ENCODE peak calls at places on chromosomes 4 and X, in five cellular contexts. One of them, this sample, is unnamed.

GRCh38 chrX:44305921-44306320 is 37.6 kb downstream of the EFHC2 start:
- DNase-seq in astrocyte of the spinal cord: no peak
- DNase-seq in GM06990: no peak
- DNase-seq in OCI-LY7: no peak
- DNase-seq in foreskin fibroblast: no peak
- DNase-seq in this sample: no peak

GRCh38 chr4:33649015-33649414 is 2595.3 kb downstream of the ARAP2 start:
- DNase-seq in astrocyte of the spinal cord: peak
- DNase-seq in foreskin fibroblast: peak
- DNase-seq in OCI-LY7: no peak
- DNase-seq in GM06990: no peak
- DNase-seq in this sample: no peak

GRCh38 chr4:69859140-69859539 is 805 bp downstream of the SULT1E1 start:
- DNase-seq in foreskin fibroblast: no peak
- DNase-seq in GM06990: no peak
- DNase-seq in astrocyte of the spinal cord: no peak
- DNase-seq in OCI-LY7: no peak
- DNase-seq in this sample: no peak

GRCh38 chrX:150575415-150575814 is 7.0 kb downstream of the MTM1 start:
- DNase-seq in GM06990: no peak
- DNase-seq in astrocyte of the spinal cord: no peak
- DNase-seq in foreskin fibroblast: peak
- DNase-seq in OCI-LY7: no peak
- DNase-seq in this sample: no peak

GRCh38 chrX:100829730-100830129 is 9.5 kb downstream of the CSTF2 start:
- DNase-seq in OCI-LY7: no peak
- DNase-seq in GM06990: peak
- DNase-seq in foreskin fibroblast: peak
- DNase-seq in astrocyte of the spinal cord: peak
- DNase-seq in this sample: peak

GRCh38 chr4:10781805-10782204 is 97.2 kb upstream of the CLNK start:
- DNase-seq in astrocyte of the spinal cord: no peak
- DNase-seq in foreskin fibroblast: no peak
- DNase-seq in OCI-LY7: no peak
- DNase-seq in GM06990: peak
- DNase-seq in this sample: peak

GRCh38 chr4:125520258-125520990 is 205.7 kb downstream of the FAT4 start:
- DNase-seq in foreskin fibroblast: peak
- DNase-seq in astrocyte of the spinal cord: peak
- DNase-seq in OCI-LY7: no peak
- DNase-seq in GM06990: no peak
- DNase-seq in this sample: no peak

GRCh38 chr4:10504510-10504909 is 47.3 kb upstream of the ZNF518B start:
- DNase-seq in GM06990: no peak
- DNase-seq in foreskin fibroblast: no peak
- DNase-seq in OCI-LY7: no peak
- DNase-seq in astrocyte of the spinal cord: no peak
- DNase-seq in this sample: no peak

GRCh38 chr4:176270669-176271068 is 1.6 kb upstream of the ASB5 start:
- DNase-seq in foreskin fibroblast: peak
- DNase-seq in GM06990: no peak
- DNase-seq in OCI-LY7: no peak
- DNase-seq in astrocyte of the spinal cord: peak
- DNase-seq in this sample: no peak

GRCh38 chr4:102959503-102959902 is 60.0 kb downstream of the SLC9B1 start:
- DNase-seq in OCI-LY7: no peak
- DNase-seq in GM06990: no peak
- DNase-seq in astrocyte of the spinal cord: no peak
- DNase-seq in foreskin fibroblast: no peak
- DNase-seq in this sample: no peak

GRCh38 chrX:133185938-133186337 is 32.2 kb downstream of the TFDP3 start:
- DNase-seq in GM06990: no peak
- DNase-seq in OCI-LY7: no peak
- DNase-seq in astrocyte of the spinal cord: no peak
- DNase-seq in foreskin fibroblast: no peak
- DNase-seq in this sample: no peak

GRCh38 chrX:48278958-48279357 is 23.8 kb downstream of the SSX1 start:
- DNase-seq in OCI-LY7: peak
- DNase-seq in GM06990: no peak
- DNase-seq in foreskin fibroblast: peak
- DNase-seq in astrocyte of the spinal cord: no peak
- DNase-seq in this sample: no peak

GRCh38 chr4:139922625-139923024 is 231.4 kb downstream of the MAML3 start:
- DNase-seq in GM06990: no peak
- DNase-seq in astrocyte of the spinal cord: peak
- DNase-seq in foreskin fibroblast: peak
- DNase-seq in OCI-LY7: no peak
- DNase-seq in this sample: no peak

GRCh38 chr4:7812921-7813320 is 126.7 kb downstream of the AFAP1 start:
- DNase-seq in OCI-LY7: no peak
- DNase-seq in GM06990: no peak
- DNase-seq in astrocyte of the spinal cord: no peak
- DNase-seq in foreskin fibroblast: no peak
- DNase-seq in this sample: no peak

GRCh38 chr4:21811576-21811975 is 137.0 kb downstream of the KCNIP4 start:
- DNase-seq in foreskin fibroblast: peak
- DNase-seq in astrocyte of the spinal cord: no peak
- DNase-seq in OCI-LY7: no peak
- DNase-seq in GM06990: no peak
- DNase-seq in this sample: no peak

GRCh38 chr4:47160095-47160494 is 128.7 kb downstream of the GABRB1 start:
- DNase-seq in GM06990: no peak
- DNase-seq in OCI-LY7: no peak
- DNase-seq in foreskin fibroblast: no peak
- DNase-seq in astrocyte of the spinal cord: no peak
- DNase-seq in this sample: no peak

GRCh38 chrX:47143894-47144625 is 442 bp downstream of the NDUFB11 start:
- DNase-seq in GM06990: no peak
- DNase-seq in OCI-LY7: no peak
- DNase-seq in foreskin fibroblast: peak
- DNase-seq in astrocyte of the spinal cord: peak
- DNase-seq in this sample: peak

DNA sequence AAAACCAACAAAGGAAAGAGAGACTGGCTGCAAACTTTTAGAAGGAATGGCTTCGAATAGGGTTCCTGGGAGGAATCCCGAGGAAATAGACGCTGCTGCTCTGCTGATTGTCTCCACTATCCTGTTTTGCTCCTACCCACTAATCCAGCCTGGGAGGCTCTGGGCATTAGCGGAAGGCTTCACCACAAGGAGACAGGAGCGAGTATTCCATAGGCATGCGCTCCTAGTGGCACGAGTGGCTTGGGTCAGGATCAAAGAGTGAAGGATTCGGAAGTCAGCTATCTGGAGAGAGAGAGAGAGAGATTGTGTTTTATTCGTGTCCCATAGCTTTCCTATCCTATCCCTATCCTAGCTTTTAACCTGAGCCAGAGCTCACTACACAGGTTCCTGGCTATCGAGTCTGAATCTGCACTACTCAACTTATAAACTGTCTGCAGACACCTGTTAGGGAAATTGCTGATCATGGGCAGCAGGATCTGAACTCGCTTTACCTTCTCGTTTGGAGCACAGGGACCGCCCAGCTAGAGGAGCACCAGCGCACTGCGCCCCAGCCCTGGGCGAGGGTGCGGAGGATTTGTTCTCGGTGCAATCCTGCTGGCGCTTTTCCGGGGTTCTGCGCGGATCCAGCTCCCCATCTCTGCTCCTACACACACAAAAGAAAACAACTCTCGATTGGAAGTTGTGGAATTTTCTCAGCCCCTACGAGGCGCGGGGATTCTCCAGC is 740 bp upstream of the NPY2R start:
- DNase-seq in foreskin fibroblast: peak
- DNase-seq in astrocyte of the spinal cord: peak
- DNase-seq in GM06990: peak
- DNase-seq in OCI-LY7: no peak
- DNase-seq in this sample: no peak
- TF ChIP-seq CTCF in foreskin fibroblast: no peak
- TF ChIP-seq CTCF in astrocyte of the spinal cord: peak
- TF ChIP-seq CTCF in GM06990: no peak
- TF ChIP-seq CTCF in OCI-LY7: no peak
- TF ChIP-seq CTCF in this sample: no peak

GRCh38 chr4:161949941-161950725 is 213.7 kb downstream of the FSTL5 start:
- DNase-seq in GM06990: no peak
- DNase-seq in OCI-LY7: no peak
- DNase-seq in foreskin fibroblast: peak
- DNase-seq in astrocyte of the spinal cord: peak
- DNase-seq in this sample: no peak

GRCh38 chr4:161948026-161948770 is 215.6 kb downstream of the FSTL5 start:
- DNase-seq in GM06990: no peak
- DNase-seq in astrocyte of the spinal cord: no peak
- DNase-seq in foreskin fibroblast: no peak
- DNase-seq in OCI-LY7: no peak
- DNase-seq in this sample: no peak

DNA sequence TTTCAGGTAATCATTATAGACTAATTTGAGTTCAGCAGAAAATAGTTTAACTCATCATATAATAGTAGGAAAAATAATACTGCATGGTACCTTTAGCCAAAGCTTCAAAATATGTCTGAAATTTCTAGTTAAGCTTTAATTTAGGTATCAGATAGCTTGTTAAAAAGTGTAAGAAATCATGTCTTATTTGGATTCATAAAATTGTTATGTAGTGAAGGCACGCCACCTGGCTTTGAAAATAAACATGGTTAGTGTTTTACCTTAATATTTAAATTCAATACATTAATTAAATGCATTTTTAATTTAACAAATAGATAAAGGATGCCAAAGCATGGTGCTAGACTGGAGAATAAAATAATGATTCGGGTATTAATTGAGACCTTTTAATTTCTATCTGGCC is 211.4 kb downstream of the FSTL5 start:
- DNase-seq in foreskin fibroblast: no peak
- DNase-seq in astrocyte of the spinal cord: no peak
- DNase-seq in OCI-LY7: no peak
- DNase-seq in GM06990: no peak
- DNase-seq in this sample: no peak
- TF ChIP-seq CTCF in foreskin fibroblast: no peak
- TF ChIP-seq CTCF in astrocyte of the spinal cord: no peak
- TF ChIP-seq CTCF in OCI-LY7: peak
- TF ChIP-seq CTCF in GM06990: no peak
- TF ChIP-seq CTCF in this sample: no peak

DNA sequence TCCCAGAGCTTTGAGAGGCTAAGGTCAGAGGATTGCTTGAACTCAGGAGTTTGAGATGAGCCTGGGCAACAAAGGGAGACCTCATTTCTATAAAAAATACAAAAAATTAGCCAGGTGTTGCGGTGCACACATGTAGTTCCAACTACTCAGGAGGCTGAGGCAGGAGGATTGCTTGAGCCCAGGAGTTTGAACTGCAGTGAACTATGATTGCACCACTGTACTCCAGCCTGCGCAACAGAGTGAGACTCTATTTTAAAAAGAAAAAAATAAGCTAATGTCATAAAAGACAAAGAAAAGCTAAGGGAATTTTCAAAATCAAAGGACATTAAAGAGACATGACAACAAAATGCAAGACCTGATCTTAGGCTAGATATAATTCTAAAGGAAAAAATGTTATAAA is 75.1 kb downstream of the SPRY1 start:
- DNase-seq in foreskin fibroblast: no peak
- DNase-seq in OCI-LY7: no peak
- DNase-seq in astrocyte of the spinal cord: no peak
- DNase-seq in GM06990: no peak
- DNase-seq in this sample: no peak
- TF ChIP-seq CTCF in foreskin fibroblast: no peak
- TF ChIP-seq CTCF in OCI-LY7: no peak
- TF ChIP-seq CTCF in astrocyte of the spinal cord: no peak
- TF ChIP-seq CTCF in GM06990: no peak
- TF ChIP-seq CTCF in this sample: no peak

GRCh38 chrX:40524423-40524822 is 56.3 kb upstream of the ATP6AP2 start:
- DNase-seq in foreskin fibroblast: no peak
- DNase-seq in astrocyte of the spinal cord: no peak
- DNase-seq in GM06990: no peak
- DNase-seq in OCI-LY7: no peak
- DNase-seq in this sample: no peak
- TF ChIP-seq CTCF in foreskin fibroblast: peak
- TF ChIP-seq CTCF in astrocyte of the spinal cord: peak
- TF ChIP-seq CTCF in GM06990: no peak
- TF ChIP-seq CTCF in OCI-LY7: peak
- TF ChIP-seq CTCF in this sample: no peak